ENCODE peak calls at places on chromosomes 16 and 17, in eight cellular contexts. G is stimulated activated CD4-positive, alpha-beta T cell treated with anti-CD3 and anti-CD28 coated beads, TNF-alpha, amount 100 ng/mL, for 24 hours; F is SHP77; S is effector CD4-positive, alpha-beta T cell; I is hypothalamus; H is GM19239; B is stimulated activated naive CD4-positive, alpha-beta T cell treated with Interleukin-2 at 50 U/mL for 16 hours; J is NCI-H460. T is an unnamed sample.

GRCh38 chr17:21249911-21250703 is 3.1 kb downstream of the NATD1 start:
- DNase-seq in G (no peak), F (no peak), S (no peak), I (no peak), H (no peak), B (no peak), J (no peak), T (peak; percentile 69)

GRCh38 chr17:79176792-79177601 is 102.4 kb downstream of the ENGASE start:
- DNase-seq in G (no peak), F (no peak), S (no peak), I (no peak), H (no peak), B (no peak), J (no peak), T (peak; percentile 90)

GRCh38 chr16:51937771-51938170 is 609.2 kb downstream of the TOX3 start:
- DNase-seq in G (no peak), F (no peak), S (no peak), I (no peak), H (no peak), B (no peak), J (no peak), T (no peak)

GRCh38 chr17:17613708-17614114 is 22.2 kb upstream of the PEMT start:
- DNase-seq in G (peak; percentile 8), F (peak; percentile 98), S (peak; percentile 23), I (peak; percentile 21), H (peak; percentile 47), B (peak; percentile 37), J (peak; percentile 60), T (peak; percentile 93)

GRCh38 chr16:68411086-68411485 is 37.2 kb downstream of the SMPD3 start:
- DNase-seq in G (no peak), F (no peak), S (no peak), I (no peak), H (no peak), B (no peak), J (no peak), T (no peak)

GRCh38 chr17:28334176-28334575 is 1.1 kb downstream of the IFT20 start:
- DNase-seq in G (no peak), F (no peak), S (no peak), I (no peak), H (no peak), B (no peak), J (no peak), T (peak; percentile 46)

GRCh38 chr17:19544366-19544765 is 10.7 kb downstream of the SLC47A1 start:
- DNase-seq in G (no peak), F (no peak), S (no peak), I (no peak), H (no peak), B (no peak), J (no peak), T (no peak)

GRCh38 chr16:75626806-75627205 is 3.7 kb upstream of the ADAT1 start:
- DNase-seq in G (no peak), F (no peak), S (no peak), I (no peak), H (no peak), B (no peak), J (no peak), T (no peak)

GRCh38 chr17:54530398-54530797 is 370.3 kb upstream of the TOM1L1 start:
- DNase-seq in G (no peak), F (no peak), S (no peak), I (no peak), H (no peak), B (no peak), J (no peak), T (no peak)

GRCh38 chr17:5468075-5468473 is 708 bp downstream of the DHX33 start:
- DNase-seq in G (peak; percentile 6), F (no peak), S (no peak), I (no peak), H (no peak), B (peak; percentile 20), J (no peak), T (no peak)

GRCh38 chr17:28528329-28529011 is 22.3 kb downstream of the FOXN1 start:
- DNase-seq in G (no peak), F (no peak), S (no peak), I (no peak), H (no peak), B (no peak), J (no peak), T (peak; percentile 96)

GRCh38 chr16:2904922-2905240 is 6.8 kb upstream of the FLYWCH1 start:
- DNase-seq in G (no peak), F (no peak), S (no peak), I (no peak), H (no peak), B (no peak), J (no peak), T (no peak)

GRCh38 chr17:34153988-34154387 is 101.1 kb upstream of the CCL2 start:
- DNase-seq in G (no peak), F (no peak), S (no peak), I (no peak), H (no peak), B (no peak), J (no peak), T (no peak)

GRCh38 chr16:67456383-67457140 is 24.4 kb downstream of the ATP6V0D1 start:
- DNase-seq in G (no peak), F (peak; percentile 22), S (no peak), I (peak; percentile 23), H (no peak), B (no peak), J (no peak), T (peak; percentile 96)

GRCh38 chr17:80035937-80036714 is at the start of gene CCDC40:
- DNase-seq in G (peak; percentile 49), F (peak; percentile 88), S (peak; percentile 67), I (peak; percentile 69), H (peak; percentile 66), B (peak; percentile 72), J (peak; percentile 72), T (peak; percentile 98)

GRCh38 chr16:89391-90302 is 11.6 kb downstream of the MPG start:
- DNase-seq in G (no peak), F (no peak), S (no peak), I (no peak), H (no peak), B (no peak), J (no peak), T (peak; percentile 68)

GRCh38 chr17:77959216-77959925 is 868 bp downstream of the TNRC6C start:
- DNase-seq in G (peak; percentile 8), F (no peak), S (peak; percentile 14), I (no peak), H (peak; percentile 18), B (peak; percentile 23), J (no peak), T (peak; percentile 86)

GRCh38 chr16:82671743-82672142 is 45.0 kb downstream of the CDH13 start:
- DNase-seq in G (no peak), F (no peak), S (peak; percentile 20), I (no peak), H (no peak), B (peak; percentile 8), J (no peak), T (no peak)

GRCh38 chr16:74020086-74020670 is 276.4 kb upstream of the PSMD7 start:
- DNase-seq in G (no peak), F (no peak), S (no peak), I (no peak), H (no peak), B (no peak), J (no peak), T (no peak)

GRCh38 chr17:81417049-81417878 is 22.0 kb downstream of the BAHCC1 start:
- DNase-seq in G (no peak), F (no peak), S (no peak), I (no peak), H (no peak), B (no peak), J (no peak), T (no peak)